ENCODE peak calls at places on chromosome 3, in six cellular contexts. One of them, this sample, is unnamed.

GRCh38 chr3:130258532-130258952 is 86.9 kb upstream of the COL6A5 start:
- DNase-seq in activated CD4-positive, alpha-beta T cell treated with anti-CD3 and anti-CD28 coated beads, Interleukin-2, amount 50 U/mL, for 1 hour: no peak
- DNase-seq in fibroblast of the aortic adventitia: peak; percentile 49
- DNase-seq in Kasumi-1: no peak
- DNase-seq in T-helper 17 cell: no peak
- DNase-seq in endodermal cell: no peak
- DNase-seq in this sample: no peak

GRCh38 chr3:138042043-138042442 is 32.1 kb downstream of the CLDN18 start:
- DNase-seq in T-helper 17 cell: no peak
- DNase-seq in Kasumi-1: no peak
- DNase-seq in activated CD4-positive, alpha-beta T cell treated with anti-CD3 and anti-CD28 coated beads, Interleukin-2, amount 50 U/mL, for 1 hour: no peak
- DNase-seq in fibroblast of the aortic adventitia: peak; percentile 75
- DNase-seq in endodermal cell: no peak
- DNase-seq in this sample: no peak

GRCh38 chr3:126039870-126040269 is 44.1 kb downstream of the SLC41A3 start:
- DNase-seq in fibroblast of the aortic adventitia: no peak
- DNase-seq in Kasumi-1: no peak
- DNase-seq in activated CD4-positive, alpha-beta T cell treated with anti-CD3 and anti-CD28 coated beads, Interleukin-2, amount 50 U/mL, for 1 hour: no peak
- DNase-seq in T-helper 17 cell: no peak
- DNase-seq in endodermal cell: no peak
- DNase-seq in this sample: no peak

GRCh38 chr3:125602752-125603649 is 7.7 kb upstream of the OSBPL11 start:
- DNase-seq in endodermal cell: peak; percentile 22
- DNase-seq in Kasumi-1: no peak
- DNase-seq in activated CD4-positive, alpha-beta T cell treated with anti-CD3 and anti-CD28 coated beads, Interleukin-2, amount 50 U/mL, for 1 hour: no peak
- DNase-seq in fibroblast of the aortic adventitia: peak; percentile 94
- DNase-seq in T-helper 17 cell: no peak
- DNase-seq in this sample: no peak

GRCh38 chr3:178915365-178915764 is 156.2 kb downstream of the ZMAT3 start:
- DNase-seq in T-helper 17 cell: no peak
- DNase-seq in endodermal cell: no peak
- DNase-seq in fibroblast of the aortic adventitia: no peak
- DNase-seq in Kasumi-1: no peak
- DNase-seq in activated CD4-positive, alpha-beta T cell treated with anti-CD3 and anti-CD28 coated beads, Interleukin-2, amount 50 U/mL, for 1 hour: no peak
- DNase-seq in this sample: no peak

GRCh38 chr3:170999737-171000242 is 26.7 kb downstream of the SLC2A2 start:
- DNase-seq in Kasumi-1: no peak
- DNase-seq in T-helper 17 cell: no peak
- DNase-seq in endodermal cell: no peak
- DNase-seq in fibroblast of the aortic adventitia: peak; percentile 82
- DNase-seq in activated CD4-positive, alpha-beta T cell treated with anti-CD3 and anti-CD28 coated beads, Interleukin-2, amount 50 U/mL, for 1 hour: no peak
- DNase-seq in this sample: no peak

GRCh38 chr3:182692685-182693084 is 100.6 kb upstream of the ATP11B start:
- DNase-seq in T-helper 17 cell: no peak
- DNase-seq in endodermal cell: no peak
- DNase-seq in fibroblast of the aortic adventitia: no peak
- DNase-seq in activated CD4-positive, alpha-beta T cell treated with anti-CD3 and anti-CD28 coated beads, Interleukin-2, amount 50 U/mL, for 1 hour: no peak
- DNase-seq in Kasumi-1: peak; percentile 88
- DNase-seq in this sample: no peak

GRCh38 chr3:186589856-186590579 is 19.5 kb downstream of the DNAJB11 start:
- DNase-seq in activated CD4-positive, alpha-beta T cell treated with anti-CD3 and anti-CD28 coated beads, Interleukin-2, amount 50 U/mL, for 1 hour: no peak
- DNase-seq in endodermal cell: no peak
- DNase-seq in T-helper 17 cell: no peak
- DNase-seq in fibroblast of the aortic adventitia: peak; percentile 27
- DNase-seq in Kasumi-1: no peak
- DNase-seq in this sample: no peak